ENCODE peak calls at places on chromosomes 12 and 14, in four cellular contexts. One of them, this sample, is unnamed.

GRCh38 chr14:24171422-24172260 is at the start of gene REC8:
- DNase-seq in IMR-90: no peak
- DNase-seq in neuronal stem cell: peak
- DNase-seq in mesendoderm: peak
- DNase-seq in this sample: peak

GRCh38 chr14:56855891-56856461 is 45.7 kb upstream of the OTX2 start:
- DNase-seq in IMR-90: no peak
- DNase-seq in neuronal stem cell: peak
- DNase-seq in mesendoderm: peak
- DNase-seq in this sample: no peak

GRCh38 chr12:75599061-75599460 is 87.7 kb upstream of the KRR1 start:
- DNase-seq in IMR-90: no peak
- DNase-seq in neuronal stem cell: no peak
- DNase-seq in mesendoderm: no peak
- DNase-seq in this sample: no peak

GRCh38 chr14:103880334-103880985 is 33.1 kb upstream of the PPP1R13B start:
- DNase-seq in IMR-90: peak
- DNase-seq in neuronal stem cell: no peak
- DNase-seq in mesendoderm: no peak
- DNase-seq in this sample: no peak

GRCh38 chr12:94457331-94457730 is 2.3 kb downstream of the CEP83 start:
- DNase-seq in IMR-90: no peak
- DNase-seq in neuronal stem cell: no peak
- DNase-seq in mesendoderm: no peak
- DNase-seq in this sample: no peak

GRCh38 chr14:105889666-105890473 is 363.5 kb downstream of the TMEM121 start:
- DNase-seq in IMR-90: no peak
- DNase-seq in neuronal stem cell: no peak
- DNase-seq in mesendoderm: no peak
- DNase-seq in this sample: no peak

GRCh38 chr14:94893411-94894160 is 123.7 kb upstream of the GSC start:
- DNase-seq in IMR-90: no peak
- DNase-seq in neuronal stem cell: peak
- DNase-seq in mesendoderm: peak
- DNase-seq in this sample: no peak

GRCh38 chr14:71183856-71184255 is 276.6 kb downstream of the PCNX1 start:
- DNase-seq in IMR-90: no peak
- DNase-seq in neuronal stem cell: no peak
- DNase-seq in mesendoderm: no peak
- DNase-seq in this sample: no peak

GRCh38 chr12:42673535-42673934 is 84.0 kb upstream of the PRICKLE1 start:
- DNase-seq in IMR-90: no peak
- DNase-seq in neuronal stem cell: no peak
- DNase-seq in mesendoderm: no peak
- DNase-seq in this sample: no peak
- H2BK5ac ChIP-seq in IMR-90: no peak
- H2BK5ac ChIP-seq in neuronal stem cell: no peak
- H2BK5ac ChIP-seq in mesendoderm: peak
- H2BK5ac ChIP-seq in this sample: no peak

GRCh38 chr12:99959549-99960170 is 25.1 kb downstream of the ANKS1B start:
- DNase-seq in IMR-90: no peak
- DNase-seq in neuronal stem cell: no peak
- DNase-seq in mesendoderm: no peak
- DNase-seq in this sample: peak
- H3K9ac ChIP-seq in IMR-90: no peak
- H3K9ac ChIP-seq in neuronal stem cell: no peak
- H3K9ac ChIP-seq in mesendoderm: no peak
- H3K9ac ChIP-seq in this sample: peak

DNA sequence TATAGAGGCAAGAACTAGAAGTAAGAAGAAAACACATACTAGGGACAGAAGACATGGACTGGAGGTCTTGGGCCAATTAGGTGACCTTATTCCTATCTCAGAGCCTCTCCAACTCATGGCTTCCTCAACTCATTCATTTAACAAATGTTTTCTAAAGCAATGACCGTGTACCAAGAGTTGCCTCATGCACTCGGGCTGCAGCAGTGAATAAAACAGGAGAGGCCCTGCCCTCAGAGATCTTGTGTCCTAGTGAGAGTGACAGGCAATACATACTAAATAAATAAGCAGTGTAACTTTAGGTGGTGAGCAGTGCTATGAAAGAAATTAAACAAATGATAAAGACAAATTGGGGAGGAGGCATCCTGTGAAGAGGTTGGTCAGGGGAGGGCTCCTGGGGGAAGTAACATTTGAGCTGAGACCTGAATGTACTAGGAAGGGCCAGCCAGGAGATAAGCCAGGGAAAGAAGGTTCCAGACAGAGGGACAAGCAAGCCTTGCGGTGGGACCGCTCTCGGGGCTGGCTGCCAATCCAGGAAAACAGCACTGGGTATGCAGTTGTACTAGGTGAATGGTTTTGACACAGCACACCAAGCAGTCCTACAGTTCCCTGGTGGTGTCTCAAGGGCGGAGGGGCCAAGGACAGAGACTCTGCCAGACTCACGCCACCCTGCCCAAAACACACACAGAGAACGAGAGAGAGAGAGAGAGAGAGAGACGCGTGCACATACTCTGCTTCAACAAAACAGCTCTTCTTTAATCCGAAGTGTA is 1.3 kb downstream of the NINJ2 start:
- DNase-seq in IMR-90: no peak
- DNase-seq in neuronal stem cell: no peak
- DNase-seq in mesendoderm: no peak
- DNase-seq in this sample: no peak
- H3K4me3 ChIP-seq in IMR-90: no peak
- H3K4me3 ChIP-seq in neuronal stem cell: no peak
- H3K4me3 ChIP-seq in mesendoderm: no peak
- H3K4me3 ChIP-seq in this sample: peak

GRCh38 chr12:3964404-3964803 is 91.2 kb upstream of the PARP11 start:
- DNase-seq in IMR-90: no peak
- DNase-seq in neuronal stem cell: peak
- DNase-seq in mesendoderm: peak
- DNase-seq in this sample: no peak

GRCh38 chr12:3959799-3960560 is 86.8 kb upstream of the PARP11 start:
- DNase-seq in IMR-90: no peak
- DNase-seq in neuronal stem cell: no peak
- DNase-seq in mesendoderm: no peak
- DNase-seq in this sample: no peak

GRCh38 chr12:3965096-3965495 is 91.9 kb upstream of the PARP11 start:
- DNase-seq in IMR-90: no peak
- DNase-seq in neuronal stem cell: no peak
- DNase-seq in mesendoderm: no peak
- DNase-seq in this sample: no peak

GRCh38 chr12:3961573-3961972 is 88.4 kb upstream of the PARP11 start:
- DNase-seq in IMR-90: no peak
- DNase-seq in neuronal stem cell: no peak
- DNase-seq in mesendoderm: no peak
- DNase-seq in this sample: no peak

DNA sequence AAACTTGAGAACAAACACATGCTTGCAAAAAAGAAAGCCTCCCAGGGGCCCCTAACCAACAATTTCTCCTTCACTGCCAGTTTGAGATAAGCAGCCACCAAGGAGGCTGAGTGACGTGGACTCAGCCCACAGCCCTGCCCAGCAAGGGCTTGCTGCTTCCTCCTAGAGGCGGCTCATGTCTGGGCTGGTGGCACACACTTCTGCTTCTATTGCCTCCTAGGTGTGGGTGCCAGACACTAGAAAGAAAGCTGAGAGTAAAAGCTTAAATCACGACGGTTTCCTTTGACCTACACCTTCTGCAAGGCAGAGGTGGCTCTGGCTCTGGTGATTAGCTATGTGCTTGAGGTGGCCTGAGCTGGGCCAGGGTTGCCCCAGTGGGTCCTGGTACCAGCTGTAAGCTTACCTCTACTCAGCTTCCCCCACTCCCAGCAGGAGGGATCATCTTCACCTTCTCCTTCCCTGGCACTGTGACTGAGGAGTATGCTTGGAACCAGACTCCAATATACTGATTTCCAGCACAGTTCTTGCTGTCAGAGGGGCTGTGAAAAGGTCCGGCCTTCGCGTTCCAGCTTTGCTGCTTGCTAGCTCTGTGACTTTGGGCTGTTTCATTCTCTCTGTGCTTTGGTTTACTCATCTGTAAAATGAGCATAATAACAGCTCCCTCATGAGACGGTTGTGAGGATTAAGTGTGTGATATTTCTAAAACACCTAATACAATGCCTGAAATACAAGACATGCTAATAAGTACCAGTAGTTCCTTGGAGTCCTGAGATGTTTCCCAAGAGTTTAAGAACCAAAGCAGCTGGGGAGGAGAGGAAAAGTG is 89.7 kb upstream of the PARP11 start:
- DNase-seq in IMR-90: no peak
- DNase-seq in neuronal stem cell: no peak
- DNase-seq in mesendoderm: peak
- DNase-seq in this sample: no peak
- H2BK5ac ChIP-seq in IMR-90: no peak
- H2BK5ac ChIP-seq in neuronal stem cell: no peak
- H2BK5ac ChIP-seq in mesendoderm: no peak
- H2BK5ac ChIP-seq in this sample: no peak

DNA sequence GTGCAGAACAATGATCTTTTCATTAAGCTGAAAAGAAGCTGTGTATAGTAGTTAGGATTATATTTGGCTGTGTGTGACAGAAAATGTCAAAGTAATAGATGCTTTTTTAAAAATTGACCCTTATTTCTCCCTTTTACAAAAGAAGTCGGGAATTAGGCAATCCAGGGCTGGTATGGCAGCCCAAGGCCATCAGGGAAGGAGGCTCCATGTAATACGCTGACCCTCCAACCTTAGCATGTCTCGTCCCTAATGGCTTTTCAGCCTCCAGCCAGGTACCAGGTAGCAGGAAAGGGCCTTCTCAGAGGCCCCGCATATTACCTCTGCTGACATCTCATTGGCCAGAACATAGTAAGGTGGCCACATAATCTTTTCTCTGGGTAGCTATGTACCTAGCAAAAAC is 79.7 kb downstream of the VCPKMT start:
- DNase-seq in IMR-90: no peak
- DNase-seq in neuronal stem cell: no peak
- DNase-seq in mesendoderm: no peak
- DNase-seq in this sample: no peak
- H3K9ac ChIP-seq in IMR-90: no peak
- H3K9ac ChIP-seq in neuronal stem cell: no peak
- H3K9ac ChIP-seq in mesendoderm: no peak
- H3K9ac ChIP-seq in this sample: no peak

GRCh38 chr12:120266180-120266535 is 628 bp upstream of the PXN start:
- DNase-seq in IMR-90: no peak
- DNase-seq in neuronal stem cell: no peak
- DNase-seq in mesendoderm: no peak
- DNase-seq in this sample: no peak
- H3K4me3 ChIP-seq in IMR-90: no peak
- H3K4me3 ChIP-seq in neuronal stem cell: peak
- H3K4me3 ChIP-seq in mesendoderm: no peak
- H3K4me3 ChIP-seq in this sample: no peak

GRCh38 chr12:47832263-47832933 is 12.7 kb upstream of the HDAC7 start:
- DNase-seq in IMR-90: no peak
- DNase-seq in neuronal stem cell: no peak
- DNase-seq in mesendoderm: no peak
- DNase-seq in this sample: no peak

GRCh38 chr12:47833591-47834012 is 13.9 kb upstream of the HDAC7 start:
- DNase-seq in IMR-90: no peak
- DNase-seq in neuronal stem cell: no peak
- DNase-seq in mesendoderm: no peak
- DNase-seq in this sample: no peak

GRCh38 chr12:47828967-47829482 is 9.3 kb upstream of the HDAC7 start:
- DNase-seq in IMR-90: peak
- DNase-seq in neuronal stem cell: no peak
- DNase-seq in mesendoderm: peak
- DNase-seq in this sample: peak

GRCh38 chr12:47828008-47828966 is 8.6 kb upstream of the HDAC7 start:
- DNase-seq in IMR-90: no peak
- DNase-seq in neuronal stem cell: no peak
- DNase-seq in mesendoderm: no peak
- DNase-seq in this sample: no peak

GRCh38 chr12:47829584-47829983 is 9.9 kb upstream of the HDAC7 start:
- DNase-seq in IMR-90: no peak
- DNase-seq in neuronal stem cell: no peak
- DNase-seq in mesendoderm: no peak
- DNase-seq in this sample: no peak
- H2BK5ac ChIP-seq in IMR-90: no peak
- H2BK5ac ChIP-seq in neuronal stem cell: no peak
- H2BK5ac ChIP-seq in mesendoderm: no peak
- H2BK5ac ChIP-seq in this sample: no peak

GRCh38 chr12:53987748-53988147 is 2.8 kb downstream of the HOXC10 start:
- DNase-seq in IMR-90: no peak
- DNase-seq in neuronal stem cell: no peak
- DNase-seq in mesendoderm: no peak
- DNase-seq in this sample: no peak

GRCh38 chr12:53985358-53985899 is 483 bp downstream of the HOXC10 start:
- DNase-seq in IMR-90: no peak
- DNase-seq in neuronal stem cell: no peak
- DNase-seq in mesendoderm: no peak
- DNase-seq in this sample: no peak

GRCh38 chr12:53985900-53986685 is 1.1 kb downstream of the HOXC10 start:
- DNase-seq in IMR-90: no peak
- DNase-seq in neuronal stem cell: no peak
- DNase-seq in mesendoderm: no peak
- DNase-seq in this sample: no peak

GRCh38 chr12:53984901-53985357 is at the start of gene HOXC10:
- DNase-seq in IMR-90: peak
- DNase-seq in neuronal stem cell: no peak
- DNase-seq in mesendoderm: peak
- DNase-seq in this sample: peak

GRCh38 chr12:53986686-53987180 is 1.8 kb downstream of the HOXC10 start:
- DNase-seq in IMR-90: no peak
- DNase-seq in neuronal stem cell: no peak
- DNase-seq in mesendoderm: no peak
- DNase-seq in this sample: no peak
- H3K9ac ChIP-seq in IMR-90: no peak
- H3K9ac ChIP-seq in neuronal stem cell: no peak
- H3K9ac ChIP-seq in mesendoderm: no peak
- H3K9ac ChIP-seq in this sample: peak

This sample was measured in mesenchymal stem cell.